ENCODE peak calls at places on chromosomes 4 and X, in seven cellular contexts. R is NCI-H1092; A is activated T-cell treated with anti-CD3 and anti-CD28 coated beads, Interleukin-2, amount 50 U/mL, for 24 hours; G is body of pancreas; X is stromal cell of bone marrow; V is astrocyte of the cerebellum; I is HEK293T. W is an unnamed sample.
A peak's percentile ranks its signal among the peaks of the same experiment; 100 is the strongest.

GRCh38 chrX:57227691-57228090 is 58.8 kb upstream of the FAAH2 start:
- DNase-seq in R (no peak), A (no peak), G (no peak), X (no peak), V (no peak), I (no peak), W (no peak)

GRCh38 chrX:17511556-17511955 is 136.6 kb downstream of the NHS start:
- DNase-seq in R (no peak), A (no peak), G (no peak), X (no peak), V (no peak), I (no peak), W (no peak)

GRCh38 chr4:54001558-54002365 is 62.6 kb downstream of the CHIC2 start:
- DNase-seq in R (no peak), A (no peak), G (no peak), X (no peak), V (no peak), I (no peak), W (no peak)

GRCh38 chr4:184397516-184398163 is 76.7 kb downstream of the IRF2 start:
- DNase-seq in R (no peak), A (no peak), G (no peak), X (no peak), V (no peak), I (no peak), W (no peak)

GRCh38 chrX:115147220-115147619 is 42.0 kb upstream of the RBMXL3 start:
- DNase-seq in R (no peak), A (no peak), G (no peak), X (no peak), V (no peak), I (peak; percentile 21), W (no peak)

GRCh38 chr4:140884431-140885058 is 128.4 kb upstream of the TBC1D9 start:
- DNase-seq in R (peak; percentile 35), A (no peak), G (peak; percentile 16), X (peak; percentile 71), V (peak; percentile 68), I (peak; percentile 69), W (no peak)

GRCh38 chr4:55184600-55185523 is 59.5 kb upstream of the KDR start:
- DNase-seq in R (no peak), A (no peak), G (peak; percentile 48), X (peak; percentile 36), V (no peak), I (peak; percentile 16), W (peak; percentile 16)

GRCh38 chr4:88143504-88143903 is 14.9 kb downstream of the ABCG2 start:
- DNase-seq in R (no peak), A (no peak), G (no peak), X (no peak), V (peak; percentile 32), I (no peak), W (no peak)

GRCh38 chr4:827209-828081 is 1.5 kb upstream of the CPLX1 start:
- DNase-seq in R (no peak), A (no peak), G (peak; percentile 11), X (no peak), V (no peak), I (no peak), W (no peak)

GRCh38 chr4:64718091-64718490 is 308.8 kb upstream of the TECRL start:
- DNase-seq in R (no peak), A (no peak), G (no peak), X (no peak), V (peak; percentile 16), I (no peak), W (no peak)

GRCh38 chr4:37737456-37737855 is 51.3 kb upstream of the RELL1 start:
- DNase-seq in R (no peak), A (no peak), G (no peak), X (peak; percentile 56), V (no peak), I (no peak), W (no peak)

GRCh38 chr4:39808231-39808749 is 110.4 kb downstream of the UBE2K start:
- DNase-seq in R (no peak), A (no peak), G (no peak), X (no peak), V (no peak), I (no peak), W (no peak)

GRCh38 chr4:156774422-156774821 is 197.2 kb downstream of the PDGFC start:
- DNase-seq in R (no peak), A (no peak), G (no peak), X (peak; percentile 83), V (peak; percentile 72), I (no peak), W (no peak)

GRCh38 chr4:83282049-83282535 is 2.5 kb downstream of the COQ2 start:
- DNase-seq in R (peak; percentile 0), A (no peak), G (peak; percentile 49), X (peak; percentile 57), V (peak; percentile 60), I (peak; percentile 33), W (peak; percentile 20)

GRCh38 chr4:36385951-36386561 is 104.6 kb downstream of the DTHD1 start:
- DNase-seq in R (no peak), A (no peak), G (no peak), X (no peak), V (no peak), I (no peak), W (no peak)

GRCh38 chrX:19810809-19811208 is 76.6 kb downstream of the SH3KBP1 start:
- DNase-seq in R (no peak), A (no peak), G (no peak), X (peak; percentile 49), V (no peak), I (no peak), W (no peak)

GRCh38 chr4:22485751-22486150 is 30.1 kb downstream of the ADGRA3 start:
- DNase-seq in R (peak; percentile 89), A (no peak), G (no peak), X (peak; percentile 50), V (peak; percentile 90), I (no peak), W (no peak)

GRCh38 chrX:15724911-15725310 is 13.2 kb upstream of the CA5B start:
- DNase-seq in R (no peak), A (no peak), G (no peak), X (no peak), V (no peak), I (no peak), W (no peak)

GRCh38 chr4:122758033-122758432 is 25.5 kb downstream of the BBS12 start:
- DNase-seq in R (no peak), A (no peak), G (no peak), X (no peak), V (no peak), I (peak; percentile 14), W (no peak)

GRCh38 chrX:109472939-109473713 is 8.8 kb downstream of the GUCY2F start:
- DNase-seq in R (no peak), A (peak; percentile 41), G (no peak), X (peak; percentile 38), V (peak; percentile 3), I (peak; percentile 55), W (no peak)

GRCh38 chrX:48306175-48306574 is 50.3 kb downstream of the SSX3 start:
- DNase-seq in R (no peak), A (no peak), G (no peak), X (no peak), V (no peak), I (no peak), W (no peak)

GRCh38 chrX:1592128-1592862 is 891 bp downstream of the AKAP17A start:
- DNase-seq in R (no peak), A (peak; percentile 46), G (no peak), X (no peak), V (peak; percentile 2), I (no peak), W (no peak)

GRCh38 chr4:124035364-124036036 is 638.9 kb downstream of the SPRY1 start:
- DNase-seq in R (no peak), A (no peak), G (no peak), X (no peak), V (no peak), I (no peak), W (no peak)

GRCh38 chr4:86306816-86307215 is 53.0 kb downstream of the MAPK10 start:
- DNase-seq in R (peak; percentile 0), A (no peak), G (no peak), X (peak; percentile 88), V (peak; percentile 70), I (no peak), W (no peak)

GRCh38 chr4:104559502-104559901 is 64.8 kb upstream of the CXXC4 start:
- DNase-seq in R (no peak), A (no peak), G (no peak), X (no peak), V (no peak), I (no peak), W (no peak)

W was measured in prostate gland.